ENCODE peak calls at places on chromosomes 2 and 18, in five cellular contexts. F is tibial artery, I is mesenchymal stem cell, C is mucosa of descending colon, W is SJSA1. G is an unnamed sample. For H3K36me3, the result is how much of the 10 kb centered on the place peaks cover.

GRCh38 chr2:2682700-2683342 is 351.7 kb upstream of the MYT1L start:
- DNase-seq in F (peak), I (no peak), W (no peak), C (no peak), G (no peak)

GRCh38 chr2:8441986-8442385 is 239.9 kb upstream of the ID2 start:
- DNase-seq in W (no peak), C (no peak), I (no peak), F (no peak), G (no peak)

GRCh38 chr2:10080536-10081304 is 509 bp upstream of the CYS1 start:
- DNase-seq in I (no peak), F (no peak), C (peak), W (peak), G (no peak)

GRCh38 chr2:47321411-47322031 is 81.4 kb upstream of the MSH2 start:
- DNase-seq in W (peak), C (no peak), I (peak), F (no peak), G (no peak)

GRCh38 chr18:50268022-50268747 is 1.9 kb upstream of the CFAP53 start:
- DNase-seq in W (no peak), F (peak), C (peak), I (peak), G (peak)

GRCh38 chr2:226489765-226490164 is 309.9 kb downstream of the IRS1 start:
- DNase-seq in I (peak), F (no peak), C (no peak), W (peak), G (peak)

GRCh38 chr2:16257725-16258028 is 317.3 kb downstream of the MYCN start:
- DNase-seq in F (no peak), W (no peak), C (no peak), I (no peak), G (no peak)

GRCh38 chr2:69026026-69026425 is 13.0 kb downstream of the ANTXR1 start:
- DNase-seq in C (no peak), I (peak), F (no peak), W (no peak), G (no peak)

GRCh38 chr2:168494190-168494711 is 38.2 kb downstream of the CERS6 start:
- DNase-seq in F (no peak), I (no peak), C (no peak), W (no peak), G (peak)

GRCh38 chr2:48162742-48163141 is 256.4 kb upstream of the FBXO11 start:
- DNase-seq in C (no peak), I (no peak), F (no peak), W (no peak), G (no peak)

GRCh38 chr18:55384551-55385275 is 203.3 kb downstream of the TCF4 start:
- DNase-seq in W (peak), F (no peak), C (no peak), I (peak), G (no peak)

GRCh38 chr18:23740105-23740830 is 51.0 kb downstream of the LAMA3 start:
- DNase-seq in I (peak), W (no peak), F (no peak), C (no peak), G (peak)

GRCh38 chr2:57376985-57377384 is 669.6 kb upstream of the VRK2 start:
- DNase-seq in W (no peak), C (no peak), F (no peak), I (peak), G (no peak)

GRCh38 chr2:10476723-10477442 is 28.8 kb upstream of the ODC1 start:
- DNase-seq in C (no peak), I (no peak), F (peak), W (no peak), G (no peak)

GRCh38 chr2:157874997-157875719 is 972 bp downstream of the ACVR1 start:
- DNase-seq in F (peak), W (peak), C (peak), I (peak), G (peak)

GRCh38 chr2:26099933-26100332 is 66.0 kb downstream of the RAB10 start:
- DNase-seq in F (no peak), W (no peak), C (no peak), I (peak), G (no peak)

GRCh38 chr2:191758420-191759199 is 80.7 kb downstream of the NABP1 start:
- DNase-seq in F (no peak), C (peak), I (peak), W (peak), G (peak)

GRCh38 chr2:9897796-9898195 is 53.7 kb upstream of the GRHL1 start:
- DNase-seq in C (no peak), F (no peak), W (no peak), I (peak), G (no peak)

GRCh38 chr2:180279581-180279980 is 272.5 kb upstream of the CWC22 start:
- DNase-seq in F (no peak), W (no peak), I (no peak), C (no peak), G (no peak)

GRCh38 chr2:221402072-221402471 is 170.0 kb downstream of the EPHA4 start:
- DNase-seq in W (no peak), F (no peak), I (peak), C (no peak), G (peak)

GRCh38 chr2:57373530-57373929 is 673.1 kb upstream of the VRK2 start:
- DNase-seq in F (no peak), W (peak), C (no peak), I (peak), G (peak)

GRCh38 chr2:165794520-165794882 is 454 bp upstream of the GALNT3 start:
- DNase-seq in I (peak), C (peak), W (peak), F (no peak), G (peak)

GRCh38 chr18:22871809-22872525 is 61.2 kb upstream of the RBBP8 start:
- DNase-seq in W (no peak), C (no peak), F (no peak), I (no peak), G (no peak)

GRCh38 chr2:109231428-109231827 is 102.4 kb downstream of the SH3RF3 start:
- DNase-seq in I (no peak), C (no peak), F (no peak), W (no peak), G (no peak)

GRCh38 chr2:136527560-136527959 is 237.8 kb upstream of the THSD7B start:
- DNase-seq in C (no peak), F (no peak), I (no peak), W (no peak), G (no peak)

GRCh38 chr2:100639588-100640195 is 76.9 kb downstream of the PDCL3 start:
- DNase-seq in W (no peak), C (no peak), F (no peak), I (no peak), G (no peak)

GRCh38 chr18:79384834-79385233 is 10.9 kb upstream of the NFATC1 start:
- DNase-seq in I (no peak), C (no peak), F (no peak), W (no peak), G (no peak)

GRCh38 chr2:32611366-32611765 is 16.5 kb upstream of the TTC27 start:
- DNase-seq in W (no peak), F (no peak), C (no peak), I (no peak), G (no peak)

GRCh38 chr2:24754985-24755690 is 38.1 kb downstream of the PTRHD1 start:
- DNase-seq in F (no peak), I (no peak), C (no peak), W (no peak), G (no peak)

GRCh38 chr2:165149439-165149838 is 54.4 kb downstream of the SCN3A start:
- DNase-seq in C (no peak), F (no peak), I (no peak), W (no peak), G (no peak)

GRCh38 chr2:39787123-39787522 is 8.1 kb upstream of the THUMPD2 start:
- DNase-seq in I (no peak), W (no peak), C (no peak), F (no peak), G (no peak)

GRCh38 chr2:129765326-129766158 is 213.9 kb upstream of the RAB6C start:
- DNase-seq in F (no peak), C (no peak), W (no peak), I (no peak), G (no peak)

GRCh38 chr18:26003391-26003790 is 87.0 kb downstream of the SS18 start:
- DNase-seq in C (no peak), W (no peak), F (no peak), I (no peak), G (no peak)

GRCh38 chr2:171995586-171995985 is 4.2 kb upstream of the METAP1D start:
- DNase-seq in C (no peak), W (peak), F (no peak), I (no peak), G (no peak)

GRCh38 chr2:171996021-171996420 is 3.7 kb upstream of the METAP1D start:
- DNase-seq in F (no peak), I (no peak), W (no peak), C (no peak), G (no peak)

GRCh38 chr2:172000696-172001361 is 1.1 kb downstream of the METAP1D start:
- DNase-seq in W (no peak), I (no peak), C (no peak), F (no peak), G (no peak)

GRCh38 chr2:171999604-172000469 is at the start of gene METAP1D:
- DNase-seq in F (peak), C (peak), W (peak), I (peak), G (peak)

GRCh38 chr2:171999125-171999524 is 628 bp upstream of the METAP1D start:
- DNase-seq in W (no peak), F (no peak), C (no peak), I (no peak), G (no peak)
- H3K4me3 ChIP-seq in W (peak), F (peak), C (no peak), I (no peak), G (peak)

GRCh38 chr18:13235326-13235937 is 16.9 kb downstream of the LDLRAD4 start:
- DNase-seq in F (peak), C (no peak), I (no peak), W (no peak), G (no peak)
- H3K36me3 ChIP-seq in F (under half), C (under half), I (under half), W (under half), G (under half)

GRCh38 chr18:9237982-9238381 is 96.6 kb upstream of the TWSG1 start:
- DNase-seq in C (no peak), F (no peak), W (no peak), I (no peak), G (no peak)
- H3K4me3 ChIP-seq in C (no peak), F (no peak), W (no peak), I (no peak), G (no peak)

DNA sequence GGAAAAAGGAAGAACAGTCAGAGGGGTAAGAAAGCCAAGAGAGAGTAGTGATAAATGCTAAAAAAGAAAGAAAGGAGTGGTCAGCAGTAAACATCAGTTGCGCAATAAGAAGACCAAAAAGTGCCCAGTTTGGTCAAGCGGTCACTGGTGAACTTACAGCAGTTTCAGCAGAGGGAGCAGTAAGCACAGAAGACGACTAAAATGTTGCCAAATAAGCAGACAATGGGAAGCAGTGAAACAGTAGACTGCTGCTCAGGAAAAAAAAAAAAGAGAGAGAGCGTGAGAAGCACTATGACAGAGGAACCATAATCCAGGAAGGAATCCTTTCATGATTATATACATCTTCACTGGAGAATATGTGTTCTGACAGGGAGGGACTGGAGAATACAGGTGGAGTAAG is 45.8 kb downstream of the DNAJC10 start:
- DNase-seq in F (no peak), C (no peak), I (peak), W (no peak), G (no peak)
- H3K36me3 ChIP-seq in F (half or more), C (under half), I (under half), W (half or more), G (under half)

DNA sequence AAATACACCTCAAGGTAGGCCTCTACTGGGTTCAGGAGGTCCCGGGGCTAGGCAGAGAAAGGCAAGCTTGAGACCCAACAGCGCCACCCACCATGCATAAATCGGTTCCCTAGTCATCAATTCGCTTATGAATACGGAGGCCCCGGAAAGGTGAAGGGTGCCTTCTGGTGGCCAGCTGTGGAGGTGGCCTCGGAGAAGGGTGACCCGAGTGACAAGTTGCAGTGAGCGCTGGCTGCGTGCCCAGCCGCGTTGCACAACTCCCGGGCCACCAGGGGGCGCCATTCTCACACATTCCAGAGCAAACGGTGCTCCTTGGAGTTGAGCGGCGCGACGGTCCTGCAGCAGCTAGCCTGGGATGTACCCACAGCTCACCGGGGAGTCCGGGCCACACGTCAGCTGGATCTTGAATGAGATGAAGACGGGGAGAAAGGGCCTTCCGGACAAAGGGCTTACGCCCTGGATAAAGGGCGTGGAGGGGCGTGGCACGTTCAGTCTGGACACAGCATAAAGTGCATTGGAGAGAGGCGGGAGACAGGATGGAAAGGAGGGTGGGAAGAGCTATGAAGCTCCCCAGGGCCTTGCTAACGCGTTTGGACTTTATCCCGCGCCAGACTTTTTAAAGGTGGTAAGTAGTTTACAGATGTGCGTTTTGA is 20.4 kb downstream of the TMSB10 start:
- DNase-seq in C (peak), W (peak), I (peak), F (peak), G (peak)
- H3K4me3 ChIP-seq in C (no peak), W (peak), I (no peak), F (peak), G (peak)

DNA sequence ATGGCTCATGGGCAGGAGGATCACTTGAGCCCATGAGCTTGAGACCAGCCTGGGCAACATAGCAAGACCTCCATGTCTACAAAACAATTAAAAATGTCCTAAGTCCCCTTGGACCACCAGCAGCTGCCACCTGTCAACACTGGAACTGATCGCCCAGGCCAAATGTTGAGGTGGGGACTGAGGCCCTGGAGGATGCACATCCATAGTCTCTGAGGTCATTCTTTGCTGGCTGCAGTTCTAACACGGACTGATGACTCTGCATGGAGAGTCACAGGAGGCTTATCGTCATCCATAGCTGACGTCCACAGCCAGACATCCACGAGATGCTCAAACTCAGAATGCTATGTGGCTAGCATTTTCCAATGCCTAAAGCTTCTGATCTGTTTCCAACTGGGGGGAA is 151.3 kb downstream of the BCL2 start:
- DNase-seq in F (no peak), W (no peak), C (no peak), I (no peak), G (no peak)
- H3K36me3 ChIP-seq in F (under half), W (under half), C (under half), I (under half), G (under half)

GRCh38 chr18:28110924-28111323 is 66.0 kb downstream of the CDH2 start:
- DNase-seq in F (no peak), W (no peak), C (no peak), I (no peak), G (no peak)
- H3K4me3 ChIP-seq in F (no peak), W (no peak), C (no peak), I (no peak), G (no peak)

GRCh38 chr2:241126201-241126611 is 23.1 kb downstream of the PASK start:
- DNase-seq in F (peak), W (no peak), I (no peak), C (no peak), G (no peak)
- H3K36me3 ChIP-seq in F (under half), W (half or more), I (under half), C (under half), G (under half)

GRCh38 chr2:44135771-44136170 is 32.9 kb upstream of the PPM1B start:
- DNase-seq in C (no peak), W (no peak), I (peak), F (peak), G (no peak)
- H3K4me3 ChIP-seq in C (no peak), W (no peak), I (no peak), F (no peak), G (no peak)

G was measured in MG63.